ENCODE peak calls at places on chromosomes 13 and 19, in eight cellular contexts. A is nephron progenitor cell, W is uterus, C is activated B cell treated with CpG ODN at 0.5 μM for 24 hours, E is AG04450, L is glutamatergic neuron, K is PC-9, I is GM20000. R is an unnamed sample.

GRCh38 chr19:17553256-17553655 is 2.2 kb upstream of the COLGALT1 start:
- DNase-seq in A (no peak), W (peak), C (no peak), E (peak), L (no peak), K (no peak), I (no peak), R (peak)

GRCh38 chr19:50331187-50332013 is 2.2 kb upstream of the KCNC3 start:
- DNase-seq in A (peak), W (no peak), C (no peak), E (no peak), L (no peak), K (no peak), I (peak), R (no peak)

GRCh38 chr13:93039131-93039530 is 187.5 kb upstream of the GPC6 start:
- DNase-seq in A (no peak), W (no peak), C (no peak), E (no peak), L (no peak), K (no peak), I (no peak), R (no peak)

GRCh38 chr19:54674021-54674617 is 11.3 kb downstream of the LILRB4 start:
- DNase-seq in A (no peak), W (no peak), C (no peak), E (no peak), L (no peak), K (no peak), I (peak), R (no peak)

GRCh38 chr19:29858000-29858596 is 46.3 kb downstream of the CCNE1 start:
- DNase-seq in A (no peak), W (no peak), C (no peak), E (no peak), L (peak), K (peak), I (peak), R (no peak)

GRCh38 chr19:1122972-1123363 is 19.2 kb downstream of the GPX4 start:
- DNase-seq in A (peak), W (peak), C (no peak), E (no peak), L (peak), K (peak), I (peak), R (peak)

GRCh38 chr13:38767506-38768265 is 80.8 kb downstream of the FREM2 start:
- DNase-seq in A (no peak), W (no peak), C (no peak), E (no peak), L (no peak), K (no peak), I (no peak), R (no peak)

GRCh38 chr19:17220207-17220758 is 5.1 kb downstream of the USE1 start:
- DNase-seq in A (no peak), W (peak), C (no peak), E (no peak), L (no peak), K (peak), I (no peak), R (no peak)

GRCh38 chr19:8577247-8577646 is at the start of gene MYO1F:
- DNase-seq in A (no peak), W (no peak), C (peak), E (no peak), L (no peak), K (peak), I (peak), R (no peak)

GRCh38 chr13:36822786-36823185 is 3.8 kb downstream of the RFXAP start:
- DNase-seq in A (no peak), W (no peak), C (no peak), E (no peak), L (no peak), K (no peak), I (no peak), R (no peak)

GRCh38 chr13:94542917-94543316 is 53.0 kb downstream of the TGDS start:
- DNase-seq in A (no peak), W (no peak), C (no peak), E (no peak), L (no peak), K (no peak), I (no peak), R (no peak)

GRCh38 chr13:61765181-61765742 is 349.6 kb upstream of the PCDH20 start:
- DNase-seq in A (no peak), W (no peak), C (no peak), E (no peak), L (no peak), K (no peak), I (no peak), R (no peak)

GRCh38 chr19:30719991-30720329 is 347.8 kb downstream of the ZNF536 start:
- DNase-seq in A (no peak), W (peak), C (no peak), E (no peak), L (no peak), K (no peak), I (no peak), R (no peak)

GRCh38 chr13:41453620-41454019 is 3.7 kb upstream of the RGCC start:
- DNase-seq in A (no peak), W (no peak), C (no peak), E (no peak), L (no peak), K (no peak), I (no peak), R (no peak)

GRCh38 chr19:7386769-7387168 is 38.0 kb downstream of the ARHGEF18 start:
- DNase-seq in A (no peak), W (no peak), C (no peak), E (no peak), L (no peak), K (no peak), I (no peak), R (no peak)

GRCh38 chr13:98972627-98973026 is 5.2 kb downstream of the DOCK9 start:
- DNase-seq in A (no peak), W (no peak), C (no peak), E (no peak), L (no peak), K (peak), I (no peak), R (peak)

GRCh38 chr13:38530492-38530891 is 156.4 kb upstream of the FREM2 start:
- DNase-seq in A (no peak), W (no peak), C (no peak), E (no peak), L (no peak), K (no peak), I (peak), R (no peak)

GRCh38 chr13:77509221-77509620 is 26.3 kb upstream of the SCEL start:
- DNase-seq in A (no peak), W (no peak), C (no peak), E (no peak), L (no peak), K (peak), I (no peak), R (no peak)

GRCh38 chr19:15337202-15337601 is 4.9 kb upstream of the BRD4 start:
- DNase-seq in A (no peak), W (no peak), C (no peak), E (no peak), L (no peak), K (no peak), I (no peak), R (no peak)

GRCh38 chr13:88544836-88545235 is 873.7 kb downstream of the SLITRK5 start:
- DNase-seq in A (no peak), W (no peak), C (no peak), E (no peak), L (no peak), K (no peak), I (no peak), R (no peak)

GRCh38 chr13:23902975-23903905 is 5.9 kb upstream of the C1QTNF9B start:
- DNase-seq in A (peak), W (no peak), C (no peak), E (no peak), L (peak), K (no peak), I (no peak), R (peak)

GRCh38 chr13:114268344-114269280 is 12.8 kb upstream of the UPF3A start:
- DNase-seq in A (no peak), W (no peak), C (no peak), E (no peak), L (no peak), K (no peak), I (no peak), R (no peak)

GRCh38 chr19:33804021-33804799 is 7.5 kb downstream of the KCTD15 start:
- DNase-seq in A (no peak), W (peak), C (no peak), E (no peak), L (no peak), K (no peak), I (no peak), R (no peak)

GRCh38 chr19:1521636-1522035 is 2.2 kb upstream of the PLK5 start:
- DNase-seq in A (no peak), W (peak), C (no peak), E (no peak), L (no peak), K (no peak), I (no peak), R (no peak)

GRCh38 chr19:14368011-14368513 is 13.2 kb upstream of the ADGRE5 start:
- DNase-seq in A (no peak), W (no peak), C (no peak), E (no peak), L (no peak), K (no peak), I (no peak), R (no peak)

GRCh38 chr13:40164137-40164536 is 502.3 kb downstream of the FOXO1 start:
- DNase-seq in A (no peak), W (no peak), C (no peak), E (no peak), L (no peak), K (peak), I (no peak), R (no peak)

GRCh38 chr19:623974-624373 is 9.4 kb downstream of the POLRMT start:
- DNase-seq in A (no peak), W (no peak), C (no peak), E (peak), L (no peak), K (no peak), I (no peak), R (no peak)

GRCh38 chr13:25218011-25218410 is 45.9 kb upstream of the AMER2 start:
- DNase-seq in A (no peak), W (no peak), C (no peak), E (no peak), L (no peak), K (no peak), I (no peak), R (no peak)

GRCh38 chr19:39843919-39844793 is 2.0 kb downstream of the FBL start:
- DNase-seq in A (no peak), W (no peak), C (no peak), E (peak), L (no peak), K (no peak), I (peak), R (peak)

GRCh38 chr13:24664726-24665409 is 15.3 kb upstream of the ATP12A start:
- DNase-seq in A (no peak), W (no peak), C (no peak), E (no peak), L (no peak), K (peak), I (no peak), R (no peak)

GRCh38 chr19:17989425-17990094 is 18.4 kb upstream of the ARRDC2 start:
- DNase-seq in A (no peak), W (no peak), C (no peak), E (no peak), L (no peak), K (no peak), I (no peak), R (no peak)

GRCh38 chr13:113666951-113667701 is at the start of gene GRK1:
- DNase-seq in A (no peak), W (peak), C (peak), E (no peak), L (peak), K (no peak), I (no peak), R (no peak)

GRCh38 chr13:70339738-70340137 is 231.5 kb upstream of the KLHL1 start:
- DNase-seq in A (peak), W (no peak), C (no peak), E (no peak), L (peak), K (no peak), I (no peak), R (peak)

GRCh38 chr13:51885651-51886050 is 23.9 kb downstream of the CCDC70 start:
- DNase-seq in A (no peak), W (no peak), C (no peak), E (no peak), L (no peak), K (no peak), I (no peak), R (no peak)

GRCh38 chr13:31351376-31351775 is 151.6 kb downstream of the B3GLCT start:
- DNase-seq in A (no peak), W (no peak), C (no peak), E (no peak), L (no peak), K (no peak), I (no peak), R (no peak)

GRCh38 chr19:37902668-37903067 is 3.7 kb downstream of the WDR87 start:
- DNase-seq in A (peak), W (peak), C (peak), E (peak), L (peak), K (peak), I (peak), R (peak)
- TF ChIP-seq CTCF in A (peak), W (peak), C (no peak), E (peak), L (peak), K (peak), I (peak), R (peak)

DNA sequence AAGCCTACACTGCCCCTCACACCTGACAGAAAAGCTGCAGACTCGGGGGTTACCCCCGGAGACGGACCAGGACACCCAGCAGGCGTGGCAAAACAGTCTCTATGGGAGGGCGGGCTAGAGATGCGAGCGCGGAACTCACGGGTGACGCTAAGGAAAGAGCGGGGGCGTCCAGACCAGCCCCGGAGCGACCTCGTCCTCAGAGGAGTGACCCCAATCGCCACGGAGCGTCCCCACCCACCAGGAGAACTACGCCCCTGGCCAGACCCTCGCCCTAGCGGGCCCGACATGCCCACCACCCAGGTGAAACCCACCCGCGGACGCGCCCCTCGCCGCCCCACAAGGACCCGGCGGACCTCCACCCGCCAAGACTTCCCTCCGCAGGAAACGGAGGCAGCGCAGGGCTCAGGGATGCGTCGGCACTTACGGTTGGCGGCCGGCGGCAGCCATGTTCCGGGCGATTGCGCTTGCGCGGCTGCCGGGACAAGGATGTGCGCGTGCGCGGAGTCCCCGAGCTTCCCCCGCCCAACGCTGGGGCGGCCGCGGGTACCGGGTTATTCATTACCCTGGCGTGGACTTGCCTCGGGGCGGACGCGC is at the start of gene ZNF329:
- DNase-seq in A (peak), W (peak), C (peak), E (peak), L (peak), K (peak), I (peak), R (peak)
- TF ChIP-seq CTCF in A (no peak), W (no peak), C (no peak), E (no peak), L (no peak), K (no peak), I (no peak), R (no peak)

GRCh38 chr13:44762946-44763345 is 186.8 kb upstream of the TSC22D1 start:
- DNase-seq in A (no peak), W (no peak), C (no peak), E (no peak), L (no peak), K (no peak), I (no peak), R (no peak)

GRCh38 chr13:44765076-44765475 is 188.9 kb upstream of the TSC22D1 start:
- DNase-seq in A (no peak), W (no peak), C (no peak), E (no peak), L (no peak), K (no peak), I (no peak), R (no peak)

GRCh38 chr13:44760434-44760833 is 184.3 kb upstream of the TSC22D1 start:
- DNase-seq in A (no peak), W (no peak), C (no peak), E (no peak), L (no peak), K (no peak), I (no peak), R (no peak)

GRCh38 chr13:44764334-44764733 is 188.2 kb upstream of the TSC22D1 start:
- DNase-seq in A (no peak), W (no peak), C (no peak), E (no peak), L (no peak), K (no peak), I (no peak), R (no peak)

DNA sequence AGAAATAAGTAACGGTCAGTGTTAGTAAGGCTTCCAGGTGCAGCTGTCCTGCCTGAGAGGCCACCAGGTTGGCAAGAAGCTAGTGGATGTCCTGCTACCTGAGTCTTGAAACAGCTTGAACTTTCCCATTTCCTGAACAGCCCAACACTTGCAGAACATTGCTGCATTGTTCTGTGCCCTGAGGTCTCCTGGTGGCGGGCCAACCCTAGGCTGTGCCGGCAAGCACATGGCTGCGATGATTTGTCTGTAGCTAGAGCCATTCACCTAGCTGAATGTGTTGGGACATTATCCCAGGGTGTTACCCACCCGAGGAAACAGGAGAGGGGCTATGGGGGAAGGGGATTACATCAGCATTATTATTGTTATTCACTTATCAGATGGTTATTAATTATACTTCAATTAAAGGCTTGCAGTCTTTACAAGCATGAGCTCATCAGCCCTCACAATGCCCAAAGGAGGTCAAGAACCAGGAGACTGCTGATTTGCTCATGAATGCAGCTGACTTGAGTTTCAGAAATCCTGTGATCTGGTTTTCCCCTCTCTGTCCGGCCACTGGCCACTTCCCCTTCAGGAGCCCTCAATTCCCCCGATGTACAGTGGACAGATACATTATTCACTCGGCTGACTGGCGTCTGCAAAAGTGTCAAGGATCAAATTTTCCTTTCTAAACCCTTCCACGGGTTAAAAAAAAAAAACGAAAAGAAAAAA is 187.6 kb upstream of the TSC22D1 start:
- DNase-seq in A (no peak), W (no peak), C (no peak), E (no peak), L (no peak), K (no peak), I (peak), R (no peak)
- TF ChIP-seq CTCF in A (no peak), W (no peak), C (no peak), E (no peak), L (no peak), K (no peak), I (no peak), R (no peak)

GRCh38 chr19:48393196-48393558 is 291 bp upstream of the GRIN2D start:
- DNase-seq in A (no peak), W (no peak), C (no peak), E (no peak), L (peak), K (no peak), I (no peak), R (no peak)

GRCh38 chr19:48395170-48395455 is 1.6 kb downstream of the GRIN2D start:
- DNase-seq in A (no peak), W (no peak), C (no peak), E (no peak), L (no peak), K (no peak), I (no peak), R (no peak)

GRCh38 chr19:48395499-48395898 is 2.0 kb downstream of the GRIN2D start:
- DNase-seq in A (no peak), W (no peak), C (no peak), E (no peak), L (no peak), K (no peak), I (no peak), R (no peak)

GRCh38 chr19:48394331-48395169 is 1.1 kb downstream of the GRIN2D start:
- DNase-seq in A (no peak), W (no peak), C (no peak), E (no peak), L (no peak), K (peak), I (no peak), R (no peak)

DNA sequence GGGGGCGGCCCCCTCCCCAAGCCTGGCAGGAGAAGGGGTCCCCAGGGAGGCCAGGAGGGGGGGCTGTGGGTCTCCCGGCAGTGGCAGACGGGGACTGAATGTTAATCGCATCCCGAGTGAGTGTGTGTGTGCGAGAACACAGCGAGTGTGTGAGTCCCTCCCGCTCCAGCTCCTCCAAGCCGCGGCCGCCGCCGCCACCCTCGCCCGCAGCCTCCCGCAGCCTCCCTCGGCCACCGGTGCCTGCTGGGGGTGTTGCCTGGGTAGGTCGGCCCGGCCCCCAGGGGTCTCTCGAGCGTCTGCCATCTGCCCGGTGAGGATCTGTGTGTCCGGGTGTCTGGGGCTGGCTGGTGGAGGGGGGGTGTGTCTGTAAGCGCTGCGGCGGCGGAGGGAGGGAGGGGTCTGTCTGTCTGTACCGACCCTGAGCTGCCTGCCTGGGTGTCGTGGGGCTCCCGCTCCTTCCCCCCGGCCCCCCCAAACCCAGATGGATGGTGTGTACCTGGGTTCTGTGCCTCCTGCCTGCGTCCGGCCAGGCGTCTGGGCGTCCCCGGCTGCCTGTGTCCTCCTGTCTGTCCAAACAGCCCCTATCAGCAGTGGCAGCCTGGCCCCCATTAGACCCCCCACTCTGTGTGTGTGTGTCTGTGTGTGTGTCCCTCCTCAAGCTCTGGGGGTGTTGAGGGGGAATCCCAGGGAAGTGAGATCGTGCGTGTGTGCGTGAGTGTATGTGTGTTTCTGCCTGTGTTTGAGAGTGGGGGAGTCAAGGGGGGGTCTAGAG is at the start of gene GRIN2D:
- DNase-seq in A (peak), W (no peak), C (peak), E (no peak), L (peak), K (no peak), I (no peak), R (peak)
- TF ChIP-seq CTCF in A (no peak), W (no peak), C (no peak), E (no peak), L (no peak), K (no peak), I (no peak), R (no peak)